ENCODE peak calls at places on chromosomes 13 and 19, in six cellular contexts. H is HCT116, L is A549, D is fibroblast of lung, V is GM23338, F is IMR-90. Y is an unnamed sample.

GRCh38 chr13:27406178-27406939 is 18.1 kb upstream of the GTF3A start:
- DNase-seq in H (no peak), L (peak; percentile 49), D (peak; percentile 58), V (peak; percentile 27), F (peak; percentile 49), Y (peak; percentile 65)

GRCh38 chr19:17777840-17778620 is 16.9 kb upstream of the B3GNT3 start:
- DNase-seq in H (peak; percentile 90), L (peak; percentile 94), D (no peak), V (peak; percentile 97), F (peak; percentile 10), Y (peak; percentile 69)

GRCh38 chr19:4094291-4094690 is 27.6 kb upstream of the ZBTB7A start:
- DNase-seq in H (no peak), L (no peak), D (no peak), V (no peak), F (no peak), Y (no peak)

GRCh38 chr19:45195764-45196163 is 17.2 kb downstream of the BLOC1S3 start:
- DNase-seq in H (no peak), L (no peak), D (no peak), V (no peak), F (peak; percentile 60), Y (peak; percentile 80)

GRCh38 chr19:17020823-17021222 is 5.8 kb downstream of the CPAMD8 start:
- DNase-seq in H (peak; percentile 15), L (peak; percentile 38), D (no peak), V (peak; percentile 37), F (no peak), Y (no peak)

GRCh38 chr13:73035660-73036059 is 23.1 kb upstream of the KLF5 start:
- DNase-seq in H (no peak), L (no peak), D (no peak), V (peak; percentile 13), F (no peak), Y (no peak)

GRCh38 chr13:105814219-105814901 is 721.1 kb downstream of the EFNB2 start:
- DNase-seq in H (peak; percentile 12), L (no peak), D (no peak), V (no peak), F (no peak), Y (no peak)

GRCh38 chr19:56348289-56348877 is 33.7 kb upstream of the ZSCAN5A start:
- DNase-seq in H (peak; percentile 22), L (peak; percentile 30), D (peak; percentile 10), V (peak; percentile 67), F (no peak), Y (peak; percentile 39)

GRCh38 chr19:4642625-4643024 is 3.3 kb downstream of the TNFAIP8L1 start:
- DNase-seq in H (no peak), L (no peak), D (no peak), V (no peak), F (no peak), Y (no peak)

GRCh38 chr19:16260794-16261161 is 63.1 kb downstream of the AP1M1 start:
- DNase-seq in H (no peak), L (no peak), D (no peak), V (no peak), F (no peak), Y (no peak)

GRCh38 chr13:37068962-37069361 is 9.5 kb upstream of the SUPT20H start:
- DNase-seq in H (peak; percentile 0), L (peak; percentile 4), D (peak; percentile 40), V (no peak), F (peak; percentile 30), Y (peak; percentile 44)

GRCh38 chr19:3852614-3853254 is 16.1 kb downstream of the ZFR2 start:
- DNase-seq in H (peak; percentile 79), L (peak; percentile 46), D (peak; percentile 83), V (no peak), F (peak; percentile 60), Y (peak; percentile 58)

GRCh38 chr19:47542030-47542475 is 27.2 kb upstream of the NAPA start:
- DNase-seq in H (no peak), L (no peak), D (no peak), V (no peak), F (peak; percentile 59), Y (peak; percentile 71)

GRCh38 chr13:98707309-98707999 is 45.0 kb downstream of the SLC15A1 start:
- DNase-seq in H (no peak), L (no peak), D (no peak), V (no peak), F (no peak), Y (no peak)

GRCh38 chr19:2723747-2724146 is 2.6 kb upstream of the DIRAS1 start:
- DNase-seq in H (no peak), L (no peak), D (no peak), V (no peak), F (no peak), Y (no peak)

GRCh38 chr19:2759965-2760364 is 20.1 kb upstream of the SLC39A3 start:
- DNase-seq in H (no peak), L (no peak), D (no peak), V (no peak), F (no peak), Y (no peak)

GRCh38 chr13:95349267-95349666 is 48.0 kb upstream of the ABCC4 start:
- DNase-seq in H (no peak), L (peak; percentile 63), D (peak; percentile 9), V (no peak), F (peak; percentile 40), Y (peak; percentile 12)

GRCh38 chr19:10871711-10872550 is 578 bp downstream of the CARM1 start:
- DNase-seq in H (no peak), L (no peak), D (no peak), V (peak; percentile 58), F (no peak), Y (peak; percentile 62)

GRCh38 chr13:42985312-42986175 is 6.5 kb downstream of the EPSTI1 start:
- DNase-seq in H (no peak), L (no peak), D (peak; percentile 79), V (no peak), F (no peak), Y (peak; percentile 43)

GRCh38 chr19:3397266-3398022 is 31.1 kb downstream of the NFIC start:
- DNase-seq in H (peak; percentile 21), L (peak; percentile 79), D (peak; percentile 32), V (peak; percentile 60), F (no peak), Y (peak; percentile 55)

GRCh38 chr19:16659464-16659831 is 496 bp downstream of the SMIM7 start:
- DNase-seq in H (no peak), L (no peak), D (no peak), V (no peak), F (no peak), Y (no peak)

GRCh38 chr19:54164369-54165068 is 5.0 kb upstream of the LENG1 start:
- DNase-seq in H (peak; percentile 39), L (peak; percentile 92), D (peak; percentile 49), V (peak; percentile 97), F (peak; percentile 22), Y (peak; percentile 50)

GRCh38 chr19:54160948-54161347 is 1.4 kb upstream of the LENG1 start:
- DNase-seq in H (no peak), L (no peak), D (no peak), V (peak; percentile 16), F (no peak), Y (peak; percentile 32)

GRCh38 chr19:54160182-54160811 is 776 bp upstream of the LENG1 start:
- DNase-seq in H (no peak), L (no peak), D (no peak), V (peak; percentile 55), F (peak; percentile 57), Y (peak; percentile 77)

GRCh38 chr19:54162884-54163283 is 3.4 kb upstream of the LENG1 start:
- DNase-seq in H (no peak), L (no peak), D (no peak), V (no peak), F (no peak), Y (no peak)

GRCh38 chr19:54162241-54162805 is 2.8 kb upstream of the LENG1 start:
- DNase-seq in H (peak; percentile 65), L (peak; percentile 89), D (peak; percentile 71), V (peak; percentile 90), F (peak; percentile 44), Y (peak; percentile 87)
- H3K4me2 ChIP-seq in H (peak overlapping the region; percentile 67), L (peak overlapping the region; percentile 81), D (peak overlapping the region; percentile 37), V (peak overlapping the region; percentile 76), F (peak overlapping the region; percentile 86), Y (peak overlapping the region; percentile 38)

GRCh38 chr19:48737360-48737998 is 2.9 kb downstream of the RASIP1 start:
- DNase-seq in H (no peak), L (peak; percentile 68), D (no peak), V (peak; percentile 96), F (no peak), Y (no peak)

GRCh38 chr19:48731452-48731851 is 9.0 kb downstream of the RASIP1 start:
- DNase-seq in H (no peak), L (no peak), D (no peak), V (no peak), F (no peak), Y (no peak)

GRCh38 chr19:48734625-48735024 is 5.8 kb downstream of the RASIP1 start:
- DNase-seq in H (no peak), L (no peak), D (no peak), V (no peak), F (no peak), Y (no peak)

GRCh38 chr19:48738557-48739399 is 1.6 kb downstream of the RASIP1 start:
- DNase-seq in H (peak; percentile 82), L (peak; percentile 95), D (peak; percentile 63), V (peak; percentile 97), F (peak; percentile 65), Y (peak; percentile 81)

DNA sequence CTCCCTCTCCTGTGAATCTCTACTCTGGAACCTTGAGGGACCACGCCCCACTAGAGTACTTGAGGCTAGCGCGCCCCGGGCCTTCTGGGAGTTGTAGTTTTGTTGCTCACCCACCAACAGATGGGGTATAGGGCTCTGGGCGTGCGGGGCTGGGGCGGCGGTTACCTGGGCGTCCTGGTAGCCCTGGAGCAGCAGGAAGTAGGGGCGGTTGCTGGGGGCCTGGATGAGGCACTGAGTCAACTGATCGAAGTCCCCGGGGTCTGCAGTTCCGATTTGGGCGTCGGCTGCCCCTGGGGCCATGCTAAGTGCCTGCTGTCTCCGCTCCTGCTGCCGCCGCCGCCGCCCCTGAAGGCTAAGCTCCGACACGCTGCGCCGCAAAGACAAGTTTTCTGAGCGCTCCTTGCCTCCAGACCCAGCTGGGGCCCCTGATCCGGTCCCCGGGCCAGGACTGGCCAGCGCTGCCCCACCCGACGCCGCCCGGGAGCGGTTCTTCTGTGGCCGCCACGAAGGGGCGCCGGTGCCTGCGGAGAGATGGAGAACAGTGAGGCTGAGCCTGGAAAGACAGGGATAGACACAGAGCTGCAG is 5.3 kb downstream of the RASIP1 start:
- DNase-seq in H (no peak), L (peak; percentile 85), D (no peak), V (peak; percentile 98), F (no peak), Y (peak; percentile 50)
- H3K4me2 ChIP-seq in H (no peak overlapping the region), L (peak overlapping the region; percentile 72), D (no peak overlapping the region), V (peak overlapping the region; percentile 88), F (no peak overlapping the region), Y (no peak overlapping the region)

GRCh38 chr13:79267560-79267959 is 138.5 kb downstream of the RBM26 start:
- DNase-seq in H (no peak), L (no peak), D (no peak), V (no peak), F (no peak), Y (no peak)

GRCh38 chr13:79271616-79272015 is 134.4 kb downstream of the RBM26 start:
- DNase-seq in H (no peak), L (no peak), D (no peak), V (no peak), F (no peak), Y (no peak)

GRCh38 chr13:79273045-79273444 is 133.0 kb downstream of the RBM26 start:
- DNase-seq in H (no peak), L (no peak), D (no peak), V (no peak), F (no peak), Y (no peak)

GRCh38 chr13:79270859-79271258 is 135.2 kb downstream of the RBM26 start:
- DNase-seq in H (no peak), L (no peak), D (no peak), V (no peak), F (no peak), Y (no peak)
- H3K4me2 ChIP-seq in H (no peak overlapping the region), L (no peak overlapping the region), D (no peak overlapping the region), V (no peak overlapping the region), F (no peak overlapping the region), Y (no peak overlapping the region)

GRCh38 chr13:102049853-102050252 is 352.0 kb downstream of the FGF14 start:
- DNase-seq in H (no peak), L (no peak), D (no peak), V (no peak), F (no peak), Y (no peak)
- H3K4me2 ChIP-seq in H (no peak overlapping the region), L (no peak overlapping the region), D (no peak overlapping the region), V (no peak overlapping the region), F (no peak overlapping the region), Y (no peak overlapping the region)

Y was measured in GM23248.